ENCODE peak calls at places on chromosomes 16 and 17, in four cellular contexts. M is heart right ventricle, L is colonic mucosa, Z is heart left ventricle. W is an unnamed sample. For H3K4me1, the result is how much of the 10 kb centered on the place peaks cover.

GRCh38 chr16:15054357-15055140 is 1.3 kb downstream of the NTAN1 start:
- DNase-seq in M (no peak), L (no peak), Z (no peak), W (no peak)

GRCh38 chr17:27546624-27547300 is 84.2 kb upstream of the LGALS9 start:
- DNase-seq in M (no peak), L (no peak), Z (no peak), W (peak)

GRCh38 chr16:47461598-47462266 is 601 bp downstream of the PHKB start:
- DNase-seq in M (peak), L (peak), Z (no peak), W (peak)

GRCh38 chr17:49784636-49785035 is 3.8 kb upstream of the KAT7 start:
- DNase-seq in M (no peak), L (no peak), Z (no peak), W (no peak)

GRCh38 chr16:22419908-22420307 is 45.5 kb upstream of the CDR2 start:
- DNase-seq in M (no peak), L (no peak), Z (no peak), W (no peak)

GRCh38 chr16:17467923-17468540 is 2.7 kb downstream of the XYLT1 start:
- DNase-seq in M (peak), L (peak), Z (peak), W (no peak)

GRCh38 chr17:36944488-36945040 is 4.2 kb upstream of the AATF start:
- DNase-seq in M (no peak), L (no peak), Z (no peak), W (no peak)

GRCh38 chr16:23026777-23027362 is 122.4 kb downstream of the USP31 start:
- DNase-seq in M (no peak), L (no peak), Z (no peak), W (peak)

GRCh38 chr16:69187891-69188451 is 1.0 kb downstream of the SNTB2 start:
- DNase-seq in M (peak), L (peak), Z (peak), W (no peak)

GRCh38 chr17:50150354-50151040 is at the start of gene PPP1R9B:
- DNase-seq in M (no peak), L (no peak), Z (peak), W (no peak)

GRCh38 chr16:22320572-22321339 is 23.5 kb downstream of the POLR3E start:
- DNase-seq in M (no peak), L (no peak), Z (no peak), W (no peak)

GRCh38 chr16:82379601-82380000 is 209.6 kb upstream of the MPHOSPH6 start:
- DNase-seq in M (no peak), L (no peak), Z (no peak), W (no peak)

GRCh38 chr16:49419016-49419415 is 45.4 kb downstream of the C16orf78 start:
- DNase-seq in M (no peak), L (no peak), Z (no peak), W (no peak)

GRCh38 chr17:63455417-63455816 is 9.3 kb upstream of the CYB561 start:
- DNase-seq in M (no peak), L (no peak), Z (no peak), W (no peak)

GRCh38 chr17:47928415-47928814 is 13.0 kb upstream of the PNPO start:
- DNase-seq in M (no peak), L (no peak), Z (no peak), W (no peak)

GRCh38 chr17:58006563-58006923 is 503 bp downstream of the SRSF1 start:
- DNase-seq in M (peak), L (peak), Z (peak), W (peak)

GRCh38 chr17:10119203-10120112 is 78.9 kb downstream of the GAS7 start:
- DNase-seq in M (no peak), L (peak), Z (peak), W (peak)

GRCh38 chr17:2412561-2413021 is 11.7 kb upstream of the MNT start:
- DNase-seq in M (no peak), L (no peak), Z (no peak), W (no peak)

GRCh38 chr17:13940858-13941665 is 128.2 kb upstream of the COX10 start:
- DNase-seq in M (no peak), L (no peak), Z (no peak), W (no peak)

GRCh38 chr16:2744711-2745110 is 7.7 kb upstream of the SRRM2 start:
- DNase-seq in M (no peak), L (no peak), Z (no peak), W (no peak)

DNA sequence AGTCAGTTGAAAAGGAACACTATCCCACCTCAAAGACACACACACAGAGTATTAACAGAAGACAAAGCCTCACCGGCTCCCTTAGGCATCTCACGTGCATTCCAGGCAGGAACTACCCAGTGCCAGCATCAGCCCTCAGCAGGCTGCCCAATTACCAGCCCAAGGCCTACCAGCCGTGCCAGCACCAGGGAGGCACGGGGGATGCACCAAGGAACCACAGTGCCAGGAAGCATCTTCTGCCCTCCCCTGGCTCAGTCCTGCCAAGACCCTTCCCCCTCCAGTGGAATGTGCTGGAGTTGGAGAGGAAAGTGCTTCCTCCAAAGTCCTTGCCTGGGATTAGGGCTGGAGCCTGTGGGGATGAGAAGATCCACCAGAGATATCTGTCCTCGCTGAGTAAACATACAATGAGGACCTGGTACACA is 11.0 kb upstream of the KRT19 start:
- DNase-seq in M (no peak), L (no peak), Z (no peak), W (no peak)
- H3K4me1 ChIP-seq in M (under half), L (under half), Z (under half), W (under half)

DNA sequence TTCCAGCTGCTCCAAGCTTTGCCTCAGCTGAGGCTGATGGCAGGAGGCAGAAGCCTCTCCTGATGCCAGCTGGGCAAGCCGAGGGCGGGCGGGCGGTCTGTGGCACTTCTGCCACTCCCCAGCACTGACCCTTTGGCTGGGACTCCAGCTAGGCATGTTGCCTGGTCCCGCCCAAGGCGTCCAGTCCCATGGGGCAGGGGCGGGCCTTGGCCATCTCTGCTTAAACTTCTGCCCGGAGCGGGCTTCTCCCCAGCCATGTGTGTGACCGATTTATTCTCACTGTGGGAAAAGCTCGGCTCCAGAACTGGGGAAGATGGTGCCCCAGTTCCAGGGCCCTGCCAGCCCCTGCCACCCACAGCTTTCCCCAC is 349.1 kb downstream of the SEC14L1 start:
- DNase-seq in M (peak), L (peak), Z (peak), W (no peak)
- H3K4me1 ChIP-seq in M (under half), L (under half), Z (under half), W (under half)

GRCh38 chr16:29726845-29727379 is 18.9 kb downstream of the C16orf54 start:
- DNase-seq in M (no peak), L (no peak), Z (no peak), W (no peak)
- H3K4me1 ChIP-seq in M (under half), L (under half), Z (under half), W (under half)

GRCh38 chr17:8123695-8124349 is at the start of gene HES7:
- DNase-seq in M (peak), L (no peak), Z (no peak), W (peak)
- H3K4me1 ChIP-seq in M (half or more), L (under half), Z (half or more), W (under half)

GRCh38 chr16:74064120-74064735 is 232.4 kb upstream of the PSMD7 start:
- DNase-seq in M (no peak), L (no peak), Z (no peak), W (no peak)
- H3K4me1 ChIP-seq in M (under half), L (under half), Z (under half), W (under half)

GRCh38 chr16:85164838-85165516 is 52.7 kb upstream of the CIBAR2 start:
- DNase-seq in M (no peak), L (no peak), Z (no peak), W (peak)

GRCh38 chr16:85159226-85159980 is 47.1 kb upstream of the CIBAR2 start:
- DNase-seq in M (no peak), L (no peak), Z (no peak), W (no peak)

GRCh38 chr16:85163278-85164112 is 51.2 kb upstream of the CIBAR2 start:
- DNase-seq in M (no peak), L (no peak), Z (no peak), W (no peak)

GRCh38 chr16:85165781-85166180 is 53.5 kb upstream of the CIBAR2 start:
- DNase-seq in M (no peak), L (no peak), Z (no peak), W (no peak)

GRCh38 chr16:85162478-85163277 is 50.4 kb upstream of the CIBAR2 start:
- DNase-seq in M (peak), L (peak), Z (peak), W (peak)
- H3K4me1 ChIP-seq in M (half or more), L (under half), Z (half or more), W (under half)